ENCODE peak calls at places on chromosomes 5 and 9, in nine cellular contexts. One of them, this sample, is unnamed.
A peak's percentile ranks its signal among the peaks of the same experiment; 100 is the strongest.

GRCh38 chr9:135805422-135806022 is 101.8 kb downstream of the CAMSAP1 start:
- DNase-seq in activated CD8-positive, alpha-beta memory T cell treated with anti-CD3 and anti-CD28 coated beads for 1 hour: no peak
- DNase-seq in AG20443: no peak
- DNase-seq in AML-193: no peak
- DNase-seq in lung microvascular endothelial cell: no peak
- DNase-seq in stimulated activated CD4-positive, alpha-beta T cell treated with anti-CD3 and anti-CD28 coated beads, Interleukin-12 subunit alpha, Interleukin-12 subunit beta, amount 100 ng/mL, for 24 hours: no peak
- DNase-seq in activated CD4-positive, alpha-beta T cell treated with anti-CD3 and anti-CD28 coated beads, Interleukin-2, amount 10 ng/mL, durations not matched to agents 7 days and 5 days: no peak
- DNase-seq in tibial nerve: no peak
- DNase-seq in MV-4-11: peak; percentile 6
- DNase-seq in this sample: no peak

GRCh38 chr5:164504141-164504772 is 998.8 kb downstream of the MAT2B start:
- DNase-seq in activated CD4-positive, alpha-beta T cell treated with anti-CD3 and anti-CD28 coated beads, Interleukin-2, amount 10 ng/mL, durations not matched to agents 7 days and 5 days: peak; percentile 35
- DNase-seq in MV-4-11: peak; percentile 49
- DNase-seq in AML-193: peak; percentile 53
- DNase-seq in lung microvascular endothelial cell: peak; percentile 75
- DNase-seq in stimulated activated CD4-positive, alpha-beta T cell treated with anti-CD3 and anti-CD28 coated beads, Interleukin-12 subunit alpha, Interleukin-12 subunit beta, amount 100 ng/mL, for 24 hours: no peak
- DNase-seq in AG20443: peak; percentile 57
- DNase-seq in activated CD8-positive, alpha-beta memory T cell treated with anti-CD3 and anti-CD28 coated beads for 1 hour: no peak
- DNase-seq in tibial nerve: peak; percentile 61
- DNase-seq in this sample: no peak

GRCh38 chr9:128771094-128771721 is 519 bp downstream of the ZER1 start:
- DNase-seq in activated CD8-positive, alpha-beta memory T cell treated with anti-CD3 and anti-CD28 coated beads for 1 hour: no peak
- DNase-seq in AML-193: peak; percentile 3
- DNase-seq in AG20443: no peak
- DNase-seq in tibial nerve: no peak
- DNase-seq in stimulated activated CD4-positive, alpha-beta T cell treated with anti-CD3 and anti-CD28 coated beads, Interleukin-12 subunit alpha, Interleukin-12 subunit beta, amount 100 ng/mL, for 24 hours: no peak
- DNase-seq in MV-4-11: no peak
- DNase-seq in lung microvascular endothelial cell: peak; percentile 47
- DNase-seq in activated CD4-positive, alpha-beta T cell treated with anti-CD3 and anti-CD28 coated beads, Interleukin-2, amount 10 ng/mL, durations not matched to agents 7 days and 5 days: peak; percentile 33
- DNase-seq in this sample: no peak

GRCh38 chr9:70478963-70479641 is 64.6 kb upstream of the KLF9 start:
- DNase-seq in AML-193: no peak
- DNase-seq in lung microvascular endothelial cell: peak; percentile 29
- DNase-seq in stimulated activated CD4-positive, alpha-beta T cell treated with anti-CD3 and anti-CD28 coated beads, Interleukin-12 subunit alpha, Interleukin-12 subunit beta, amount 100 ng/mL, for 24 hours: no peak
- DNase-seq in MV-4-11: no peak
- DNase-seq in tibial nerve: peak; percentile 69
- DNase-seq in activated CD8-positive, alpha-beta memory T cell treated with anti-CD3 and anti-CD28 coated beads for 1 hour: no peak
- DNase-seq in activated CD4-positive, alpha-beta T cell treated with anti-CD3 and anti-CD28 coated beads, Interleukin-2, amount 10 ng/mL, durations not matched to agents 7 days and 5 days: no peak
- DNase-seq in AG20443: no peak
- DNase-seq in this sample: no peak

GRCh38 chr5:147098233-147098790 is 136.5 kb upstream of the STK32A start:
- DNase-seq in tibial nerve: peak; percentile 31
- DNase-seq in AG20443: peak; percentile 48
- DNase-seq in AML-193: peak; percentile 6
- DNase-seq in lung microvascular endothelial cell: peak; percentile 49
- DNase-seq in MV-4-11: peak; percentile 25
- DNase-seq in activated CD4-positive, alpha-beta T cell treated with anti-CD3 and anti-CD28 coated beads, Interleukin-2, amount 10 ng/mL, durations not matched to agents 7 days and 5 days: peak; percentile 19
- DNase-seq in stimulated activated CD4-positive, alpha-beta T cell treated with anti-CD3 and anti-CD28 coated beads, Interleukin-12 subunit alpha, Interleukin-12 subunit beta, amount 100 ng/mL, for 24 hours: no peak
- DNase-seq in activated CD8-positive, alpha-beta memory T cell treated with anti-CD3 and anti-CD28 coated beads for 1 hour: no peak
- DNase-seq in this sample: no peak

GRCh38 chr9:95504053-95504963 is 12.5 kb downstream of the PTCH1 start:
- DNase-seq in stimulated activated CD4-positive, alpha-beta T cell treated with anti-CD3 and anti-CD28 coated beads, Interleukin-12 subunit alpha, Interleukin-12 subunit beta, amount 100 ng/mL, for 24 hours: no peak
- DNase-seq in AG20443: no peak
- DNase-seq in MV-4-11: peak; percentile 30
- DNase-seq in lung microvascular endothelial cell: no peak
- DNase-seq in tibial nerve: peak; percentile 59
- DNase-seq in activated CD8-positive, alpha-beta memory T cell treated with anti-CD3 and anti-CD28 coated beads for 1 hour: no peak
- DNase-seq in activated CD4-positive, alpha-beta T cell treated with anti-CD3 and anti-CD28 coated beads, Interleukin-2, amount 10 ng/mL, durations not matched to agents 7 days and 5 days: no peak
- DNase-seq in AML-193: peak; percentile 9
- DNase-seq in this sample: no peak

GRCh38 chr5:148125641-148126040 is 42.7 kb upstream of the SPINK14 start:
- DNase-seq in lung microvascular endothelial cell: peak; percentile 7
- DNase-seq in AML-193: no peak
- DNase-seq in AG20443: peak; percentile 13
- DNase-seq in activated CD4-positive, alpha-beta T cell treated with anti-CD3 and anti-CD28 coated beads, Interleukin-2, amount 10 ng/mL, durations not matched to agents 7 days and 5 days: no peak
- DNase-seq in stimulated activated CD4-positive, alpha-beta T cell treated with anti-CD3 and anti-CD28 coated beads, Interleukin-12 subunit alpha, Interleukin-12 subunit beta, amount 100 ng/mL, for 24 hours: no peak
- DNase-seq in activated CD8-positive, alpha-beta memory T cell treated with anti-CD3 and anti-CD28 coated beads for 1 hour: no peak
- DNase-seq in tibial nerve: no peak
- DNase-seq in MV-4-11: no peak
- DNase-seq in this sample: no peak

GRCh38 chr5:15533124-15533893 is 33.3 kb downstream of the FBXL7 start:
- DNase-seq in activated CD4-positive, alpha-beta T cell treated with anti-CD3 and anti-CD28 coated beads, Interleukin-2, amount 10 ng/mL, durations not matched to agents 7 days and 5 days: no peak
- DNase-seq in AG20443: peak; percentile 64
- DNase-seq in AML-193: no peak
- DNase-seq in lung microvascular endothelial cell: peak; percentile 38
- DNase-seq in stimulated activated CD4-positive, alpha-beta T cell treated with anti-CD3 and anti-CD28 coated beads, Interleukin-12 subunit alpha, Interleukin-12 subunit beta, amount 100 ng/mL, for 24 hours: no peak
- DNase-seq in tibial nerve: no peak
- DNase-seq in MV-4-11: no peak
- DNase-seq in activated CD8-positive, alpha-beta memory T cell treated with anti-CD3 and anti-CD28 coated beads for 1 hour: no peak
- DNase-seq in this sample: no peak

GRCh38 chr9:114141553-114142548 is 13.5 kb upstream of the COL27A1 start:
- DNase-seq in AG20443: no peak
- DNase-seq in MV-4-11: no peak
- DNase-seq in activated CD8-positive, alpha-beta memory T cell treated with anti-CD3 and anti-CD28 coated beads for 1 hour: no peak
- DNase-seq in tibial nerve: peak; percentile 51
- DNase-seq in activated CD4-positive, alpha-beta T cell treated with anti-CD3 and anti-CD28 coated beads, Interleukin-2, amount 10 ng/mL, durations not matched to agents 7 days and 5 days: no peak
- DNase-seq in stimulated activated CD4-positive, alpha-beta T cell treated with anti-CD3 and anti-CD28 coated beads, Interleukin-12 subunit alpha, Interleukin-12 subunit beta, amount 100 ng/mL, for 24 hours: no peak
- DNase-seq in AML-193: no peak
- DNase-seq in lung microvascular endothelial cell: no peak
- DNase-seq in this sample: no peak

GRCh38 chr9:37471942-37472679 is 6.9 kb upstream of the ZBTB5 start:
- DNase-seq in activated CD8-positive, alpha-beta memory T cell treated with anti-CD3 and anti-CD28 coated beads for 1 hour: no peak
- DNase-seq in activated CD4-positive, alpha-beta T cell treated with anti-CD3 and anti-CD28 coated beads, Interleukin-2, amount 10 ng/mL, durations not matched to agents 7 days and 5 days: no peak
- DNase-seq in AML-193: no peak
- DNase-seq in tibial nerve: peak; percentile 13
- DNase-seq in stimulated activated CD4-positive, alpha-beta T cell treated with anti-CD3 and anti-CD28 coated beads, Interleukin-12 subunit alpha, Interleukin-12 subunit beta, amount 100 ng/mL, for 24 hours: no peak
- DNase-seq in lung microvascular endothelial cell: peak; percentile 90
- DNase-seq in MV-4-11: no peak
- DNase-seq in AG20443: peak; percentile 74
- DNase-seq in this sample: no peak

GRCh38 chr9:20262611-20263010 is 359.7 kb downstream of the MLLT3 start:
- DNase-seq in activated CD4-positive, alpha-beta T cell treated with anti-CD3 and anti-CD28 coated beads, Interleukin-2, amount 10 ng/mL, durations not matched to agents 7 days and 5 days: no peak
- DNase-seq in activated CD8-positive, alpha-beta memory T cell treated with anti-CD3 and anti-CD28 coated beads for 1 hour: no peak
- DNase-seq in MV-4-11: no peak
- DNase-seq in stimulated activated CD4-positive, alpha-beta T cell treated with anti-CD3 and anti-CD28 coated beads, Interleukin-12 subunit alpha, Interleukin-12 subunit beta, amount 100 ng/mL, for 24 hours: no peak
- DNase-seq in AML-193: no peak
- DNase-seq in tibial nerve: no peak
- DNase-seq in AG20443: no peak
- DNase-seq in lung microvascular endothelial cell: no peak
- DNase-seq in this sample: no peak

GRCh38 chr5:76615759-76616158 is 7.4 kb downstream of the F2RL2 start:
- DNase-seq in activated CD4-positive, alpha-beta T cell treated with anti-CD3 and anti-CD28 coated beads, Interleukin-2, amount 10 ng/mL, durations not matched to agents 7 days and 5 days: no peak
- DNase-seq in AML-193: no peak
- DNase-seq in lung microvascular endothelial cell: no peak
- DNase-seq in AG20443: no peak
- DNase-seq in tibial nerve: no peak
- DNase-seq in stimulated activated CD4-positive, alpha-beta T cell treated with anti-CD3 and anti-CD28 coated beads, Interleukin-12 subunit alpha, Interleukin-12 subunit beta, amount 100 ng/mL, for 24 hours: no peak
- DNase-seq in activated CD8-positive, alpha-beta memory T cell treated with anti-CD3 and anti-CD28 coated beads for 1 hour: no peak
- DNase-seq in MV-4-11: no peak
- DNase-seq in this sample: no peak

GRCh38 chr5:110333384-110333783 is 393.1 kb downstream of the TMEM232 start:
- DNase-seq in lung microvascular endothelial cell: peak; percentile 1
- DNase-seq in MV-4-11: no peak
- DNase-seq in tibial nerve: no peak
- DNase-seq in activated CD8-positive, alpha-beta memory T cell treated with anti-CD3 and anti-CD28 coated beads for 1 hour: no peak
- DNase-seq in AML-193: no peak
- DNase-seq in stimulated activated CD4-positive, alpha-beta T cell treated with anti-CD3 and anti-CD28 coated beads, Interleukin-12 subunit alpha, Interleukin-12 subunit beta, amount 100 ng/mL, for 24 hours: no peak
- DNase-seq in activated CD4-positive, alpha-beta T cell treated with anti-CD3 and anti-CD28 coated beads, Interleukin-2, amount 10 ng/mL, durations not matched to agents 7 days and 5 days: no peak
- DNase-seq in AG20443: no peak
- DNase-seq in this sample: no peak

GRCh38 chr5:67855523-67855922 is 360.0 kb upstream of the PIK3R1 start:
- DNase-seq in tibial nerve: no peak
- DNase-seq in AML-193: no peak
- DNase-seq in stimulated activated CD4-positive, alpha-beta T cell treated with anti-CD3 and anti-CD28 coated beads, Interleukin-12 subunit alpha, Interleukin-12 subunit beta, amount 100 ng/mL, for 24 hours: no peak
- DNase-seq in lung microvascular endothelial cell: no peak
- DNase-seq in MV-4-11: no peak
- DNase-seq in AG20443: no peak
- DNase-seq in activated CD8-positive, alpha-beta memory T cell treated with anti-CD3 and anti-CD28 coated beads for 1 hour: no peak
- DNase-seq in activated CD4-positive, alpha-beta T cell treated with anti-CD3 and anti-CD28 coated beads, Interleukin-2, amount 10 ng/mL, durations not matched to agents 7 days and 5 days: no peak
- DNase-seq in this sample: no peak

GRCh38 chr5:169433221-169433651 is 132.3 kb upstream of the SLIT3 start:
- DNase-seq in stimulated activated CD4-positive, alpha-beta T cell treated with anti-CD3 and anti-CD28 coated beads, Interleukin-12 subunit alpha, Interleukin-12 subunit beta, amount 100 ng/mL, for 24 hours: no peak
- DNase-seq in AG20443: peak; percentile 82
- DNase-seq in MV-4-11: no peak
- DNase-seq in activated CD4-positive, alpha-beta T cell treated with anti-CD3 and anti-CD28 coated beads, Interleukin-2, amount 10 ng/mL, durations not matched to agents 7 days and 5 days: no peak
- DNase-seq in tibial nerve: no peak
- DNase-seq in lung microvascular endothelial cell: no peak
- DNase-seq in activated CD8-positive, alpha-beta memory T cell treated with anti-CD3 and anti-CD28 coated beads for 1 hour: no peak
- DNase-seq in AML-193: no peak
- DNase-seq in this sample: no peak

GRCh38 chr5:132489871-132490483 is 596 bp downstream of the IRF1 start:
- DNase-seq in AML-193: peak; percentile 42
- DNase-seq in AG20443: peak; percentile 87
- DNase-seq in tibial nerve: peak; percentile 30
- DNase-seq in activated CD8-positive, alpha-beta memory T cell treated with anti-CD3 and anti-CD28 coated beads for 1 hour: peak; percentile 42
- DNase-seq in lung microvascular endothelial cell: peak; percentile 62
- DNase-seq in stimulated activated CD4-positive, alpha-beta T cell treated with anti-CD3 and anti-CD28 coated beads, Interleukin-12 subunit alpha, Interleukin-12 subunit beta, amount 100 ng/mL, for 24 hours: no peak
- DNase-seq in MV-4-11: no peak
- DNase-seq in activated CD4-positive, alpha-beta T cell treated with anti-CD3 and anti-CD28 coated beads, Interleukin-2, amount 10 ng/mL, durations not matched to agents 7 days and 5 days: peak; percentile 57
- DNase-seq in this sample: no peak

GRCh38 chr5:142841511-142842255 is 71.5 kb downstream of the ARHGAP26 start:
- DNase-seq in tibial nerve: peak; percentile 47
- DNase-seq in stimulated activated CD4-positive, alpha-beta T cell treated with anti-CD3 and anti-CD28 coated beads, Interleukin-12 subunit alpha, Interleukin-12 subunit beta, amount 100 ng/mL, for 24 hours: no peak
- DNase-seq in MV-4-11: no peak
- DNase-seq in lung microvascular endothelial cell: peak; percentile 61
- DNase-seq in AG20443: peak; percentile 74
- DNase-seq in activated CD8-positive, alpha-beta memory T cell treated with anti-CD3 and anti-CD28 coated beads for 1 hour: no peak
- DNase-seq in AML-193: no peak
- DNase-seq in activated CD4-positive, alpha-beta T cell treated with anti-CD3 and anti-CD28 coated beads, Interleukin-2, amount 10 ng/mL, durations not matched to agents 7 days and 5 days: no peak
- DNase-seq in this sample: no peak

GRCh38 chr5:150836703-150837102 is 9.6 kb upstream of the IRGM start:
- DNase-seq in activated CD4-positive, alpha-beta T cell treated with anti-CD3 and anti-CD28 coated beads, Interleukin-2, amount 10 ng/mL, durations not matched to agents 7 days and 5 days: no peak
- DNase-seq in stimulated activated CD4-positive, alpha-beta T cell treated with anti-CD3 and anti-CD28 coated beads, Interleukin-12 subunit alpha, Interleukin-12 subunit beta, amount 100 ng/mL, for 24 hours: no peak
- DNase-seq in tibial nerve: no peak
- DNase-seq in lung microvascular endothelial cell: no peak
- DNase-seq in AML-193: no peak
- DNase-seq in activated CD8-positive, alpha-beta memory T cell treated with anti-CD3 and anti-CD28 coated beads for 1 hour: no peak
- DNase-seq in AG20443: no peak
- DNase-seq in MV-4-11: no peak
- DNase-seq in this sample: no peak

GRCh38 chr5:148939676-148940075 is 113.3 kb downstream of the ADRB2 start:
- DNase-seq in tibial nerve: no peak
- DNase-seq in activated CD4-positive, alpha-beta T cell treated with anti-CD3 and anti-CD28 coated beads, Interleukin-2, amount 10 ng/mL, durations not matched to agents 7 days and 5 days: no peak
- DNase-seq in AG20443: peak; percentile 35
- DNase-seq in AML-193: no peak
- DNase-seq in activated CD8-positive, alpha-beta memory T cell treated with anti-CD3 and anti-CD28 coated beads for 1 hour: no peak
- DNase-seq in stimulated activated CD4-positive, alpha-beta T cell treated with anti-CD3 and anti-CD28 coated beads, Interleukin-12 subunit alpha, Interleukin-12 subunit beta, amount 100 ng/mL, for 24 hours: no peak
- DNase-seq in lung microvascular endothelial cell: peak; percentile 72
- DNase-seq in MV-4-11: no peak
- DNase-seq in this sample: no peak

GRCh38 chr9:110069326-110070248 is 138.4 kb downstream of the C9orf152 start:
- DNase-seq in activated CD4-positive, alpha-beta T cell treated with anti-CD3 and anti-CD28 coated beads, Interleukin-2, amount 10 ng/mL, durations not matched to agents 7 days and 5 days: no peak
- DNase-seq in MV-4-11: no peak
- DNase-seq in activated CD8-positive, alpha-beta memory T cell treated with anti-CD3 and anti-CD28 coated beads for 1 hour: no peak
- DNase-seq in stimulated activated CD4-positive, alpha-beta T cell treated with anti-CD3 and anti-CD28 coated beads, Interleukin-12 subunit alpha, Interleukin-12 subunit beta, amount 100 ng/mL, for 24 hours: no peak
- DNase-seq in AML-193: no peak
- DNase-seq in lung microvascular endothelial cell: peak; percentile 95
- DNase-seq in tibial nerve: no peak
- DNase-seq in AG20443: peak; percentile 76
- DNase-seq in this sample: no peak

GRCh38 chr5:103505581-103506305 is 56.8 kb downstream of the NUDT12 start:
- DNase-seq in MV-4-11: peak; percentile 61
- DNase-seq in stimulated activated CD4-positive, alpha-beta T cell treated with anti-CD3 and anti-CD28 coated beads, Interleukin-12 subunit alpha, Interleukin-12 subunit beta, amount 100 ng/mL, for 24 hours: no peak
- DNase-seq in AML-193: no peak
- DNase-seq in AG20443: peak; percentile 70
- DNase-seq in lung microvascular endothelial cell: no peak
- DNase-seq in activated CD8-positive, alpha-beta memory T cell treated with anti-CD3 and anti-CD28 coated beads for 1 hour: no peak
- DNase-seq in activated CD4-positive, alpha-beta T cell treated with anti-CD3 and anti-CD28 coated beads, Interleukin-2, amount 10 ng/mL, durations not matched to agents 7 days and 5 days: no peak
- DNase-seq in tibial nerve: peak; percentile 12
- DNase-seq in this sample: no peak

GRCh38 chr9:4666042-4666699 is at the start of gene SPATA6L:
- DNase-seq in AML-193: no peak
- DNase-seq in AG20443: peak; percentile 76
- DNase-seq in activated CD4-positive, alpha-beta T cell treated with anti-CD3 and anti-CD28 coated beads, Interleukin-2, amount 10 ng/mL, durations not matched to agents 7 days and 5 days: peak; percentile 41
- DNase-seq in tibial nerve: no peak
- DNase-seq in stimulated activated CD4-positive, alpha-beta T cell treated with anti-CD3 and anti-CD28 coated beads, Interleukin-12 subunit alpha, Interleukin-12 subunit beta, amount 100 ng/mL, for 24 hours: peak; percentile 35
- DNase-seq in lung microvascular endothelial cell: peak; percentile 76
- DNase-seq in activated CD8-positive, alpha-beta memory T cell treated with anti-CD3 and anti-CD28 coated beads for 1 hour: peak; percentile 34
- DNase-seq in MV-4-11: no peak
- DNase-seq in this sample: peak; percentile 52

GRCh38 chr9:35195683-35196082 is 33.9 kb downstream of the UNC13B start:
- DNase-seq in MV-4-11: no peak
- DNase-seq in lung microvascular endothelial cell: peak; percentile 28
- DNase-seq in activated CD4-positive, alpha-beta T cell treated with anti-CD3 and anti-CD28 coated beads, Interleukin-2, amount 10 ng/mL, durations not matched to agents 7 days and 5 days: no peak
- DNase-seq in AG20443: peak; percentile 65
- DNase-seq in stimulated activated CD4-positive, alpha-beta T cell treated with anti-CD3 and anti-CD28 coated beads, Interleukin-12 subunit alpha, Interleukin-12 subunit beta, amount 100 ng/mL, for 24 hours: no peak
- DNase-seq in activated CD8-positive, alpha-beta memory T cell treated with anti-CD3 and anti-CD28 coated beads for 1 hour: no peak
- DNase-seq in tibial nerve: no peak
- DNase-seq in AML-193: no peak
- DNase-seq in this sample: no peak

GRCh38 chr9:117682955-117683710 is 21.1 kb upstream of the TLR4 start:
- DNase-seq in activated CD8-positive, alpha-beta memory T cell treated with anti-CD3 and anti-CD28 coated beads for 1 hour: no peak
- DNase-seq in tibial nerve: no peak
- DNase-seq in MV-4-11: no peak
- DNase-seq in stimulated activated CD4-positive, alpha-beta T cell treated with anti-CD3 and anti-CD28 coated beads, Interleukin-12 subunit alpha, Interleukin-12 subunit beta, amount 100 ng/mL, for 24 hours: no peak
- DNase-seq in activated CD4-positive, alpha-beta T cell treated with anti-CD3 and anti-CD28 coated beads, Interleukin-2, amount 10 ng/mL, durations not matched to agents 7 days and 5 days: no peak
- DNase-seq in AML-193: no peak
- DNase-seq in lung microvascular endothelial cell: peak; percentile 6
- DNase-seq in AG20443: peak; percentile 17
- DNase-seq in this sample: no peak

GRCh38 chr9:136342191-136343120 is 15.1 kb downstream of the GPSM1 start:
- DNase-seq in AML-193: no peak
- DNase-seq in MV-4-11: peak; percentile 50
- DNase-seq in tibial nerve: peak; percentile 80
- DNase-seq in lung microvascular endothelial cell: peak; percentile 81
- DNase-seq in activated CD8-positive, alpha-beta memory T cell treated with anti-CD3 and anti-CD28 coated beads for 1 hour: peak; percentile 39
- DNase-seq in stimulated activated CD4-positive, alpha-beta T cell treated with anti-CD3 and anti-CD28 coated beads, Interleukin-12 subunit alpha, Interleukin-12 subunit beta, amount 100 ng/mL, for 24 hours: peak; percentile 60
- DNase-seq in activated CD4-positive, alpha-beta T cell treated with anti-CD3 and anti-CD28 coated beads, Interleukin-2, amount 10 ng/mL, durations not matched to agents 7 days and 5 days: peak; percentile 61
- DNase-seq in AG20443: peak; percentile 82
- DNase-seq in this sample: no peak

GRCh38 chr5:96652769-96653455 is 9.3 kb upstream of the CAST start:
- DNase-seq in tibial nerve: no peak
- DNase-seq in lung microvascular endothelial cell: no peak
- DNase-seq in activated CD4-positive, alpha-beta T cell treated with anti-CD3 and anti-CD28 coated beads, Interleukin-2, amount 10 ng/mL, durations not matched to agents 7 days and 5 days: no peak
- DNase-seq in stimulated activated CD4-positive, alpha-beta T cell treated with anti-CD3 and anti-CD28 coated beads, Interleukin-12 subunit alpha, Interleukin-12 subunit beta, amount 100 ng/mL, for 24 hours: no peak
- DNase-seq in AML-193: no peak
- DNase-seq in AG20443: no peak
- DNase-seq in activated CD8-positive, alpha-beta memory T cell treated with anti-CD3 and anti-CD28 coated beads for 1 hour: no peak
- DNase-seq in MV-4-11: no peak
- DNase-seq in this sample: no peak

GRCh38 chr9:70574222-70574837 is 159.9 kb upstream of the KLF9 start:
- DNase-seq in activated CD4-positive, alpha-beta T cell treated with anti-CD3 and anti-CD28 coated beads, Interleukin-2, amount 10 ng/mL, durations not matched to agents 7 days and 5 days: no peak
- DNase-seq in activated CD8-positive, alpha-beta memory T cell treated with anti-CD3 and anti-CD28 coated beads for 1 hour: no peak
- DNase-seq in lung microvascular endothelial cell: peak; percentile 36
- DNase-seq in MV-4-11: no peak
- DNase-seq in tibial nerve: peak; percentile 66
- DNase-seq in AG20443: peak; percentile 69
- DNase-seq in AML-193: no peak
- DNase-seq in stimulated activated CD4-positive, alpha-beta T cell treated with anti-CD3 and anti-CD28 coated beads, Interleukin-12 subunit alpha, Interleukin-12 subunit beta, amount 100 ng/mL, for 24 hours: no peak
- DNase-seq in this sample: no peak

GRCh38 chr5:30846171-30846570 is 347.3 kb upstream of the CDH6 start:
- DNase-seq in MV-4-11: no peak
- DNase-seq in AML-193: no peak
- DNase-seq in tibial nerve: no peak
- DNase-seq in activated CD4-positive, alpha-beta T cell treated with anti-CD3 and anti-CD28 coated beads, Interleukin-2, amount 10 ng/mL, durations not matched to agents 7 days and 5 days: no peak
- DNase-seq in activated CD8-positive, alpha-beta memory T cell treated with anti-CD3 and anti-CD28 coated beads for 1 hour: no peak
- DNase-seq in stimulated activated CD4-positive, alpha-beta T cell treated with anti-CD3 and anti-CD28 coated beads, Interleukin-12 subunit alpha, Interleukin-12 subunit beta, amount 100 ng/mL, for 24 hours: no peak
- DNase-seq in lung microvascular endothelial cell: no peak
- DNase-seq in AG20443: no peak
- DNase-seq in this sample: no peak

GRCh38 chr5:160213537-160213936 is 15.8 kb upstream of the FABP6 start:
- DNase-seq in AG20443: peak; percentile 39
- DNase-seq in lung microvascular endothelial cell: peak; percentile 18
- DNase-seq in activated CD4-positive, alpha-beta T cell treated with anti-CD3 and anti-CD28 coated beads, Interleukin-2, amount 10 ng/mL, durations not matched to agents 7 days and 5 days: no peak
- DNase-seq in stimulated activated CD4-positive, alpha-beta T cell treated with anti-CD3 and anti-CD28 coated beads, Interleukin-12 subunit alpha, Interleukin-12 subunit beta, amount 100 ng/mL, for 24 hours: no peak
- DNase-seq in activated CD8-positive, alpha-beta memory T cell treated with anti-CD3 and anti-CD28 coated beads for 1 hour: no peak
- DNase-seq in tibial nerve: no peak
- DNase-seq in MV-4-11: no peak
- DNase-seq in AML-193: no peak
- DNase-seq in this sample: no peak

GRCh38 chr9:135087489-135087791 is at the start of gene OLFM1:
- DNase-seq in activated CD4-positive, alpha-beta T cell treated with anti-CD3 and anti-CD28 coated beads, Interleukin-2, amount 10 ng/mL, durations not matched to agents 7 days and 5 days: peak; percentile 32
- DNase-seq in AML-193: no peak
- DNase-seq in tibial nerve: peak; percentile 56
- DNase-seq in MV-4-11: no peak
- DNase-seq in lung microvascular endothelial cell: peak; percentile 64
- DNase-seq in stimulated activated CD4-positive, alpha-beta T cell treated with anti-CD3 and anti-CD28 coated beads, Interleukin-12 subunit alpha, Interleukin-12 subunit beta, amount 100 ng/mL, for 24 hours: peak; percentile 41
- DNase-seq in activated CD8-positive, alpha-beta memory T cell treated with anti-CD3 and anti-CD28 coated beads for 1 hour: no peak
- DNase-seq in AG20443: peak; percentile 91
- DNase-seq in this sample: no peak

GRCh38 chr5:10454591-10455272 is 13.1 kb downstream of the ROPN1L start:
- DNase-seq in lung microvascular endothelial cell: peak; percentile 47
- DNase-seq in stimulated activated CD4-positive, alpha-beta T cell treated with anti-CD3 and anti-CD28 coated beads, Interleukin-12 subunit alpha, Interleukin-12 subunit beta, amount 100 ng/mL, for 24 hours: no peak
- DNase-seq in AG20443: peak; percentile 78
- DNase-seq in tibial nerve: peak; percentile 58
- DNase-seq in activated CD4-positive, alpha-beta T cell treated with anti-CD3 and anti-CD28 coated beads, Interleukin-2, amount 10 ng/mL, durations not matched to agents 7 days and 5 days: no peak
- DNase-seq in activated CD8-positive, alpha-beta memory T cell treated with anti-CD3 and anti-CD28 coated beads for 1 hour: no peak
- DNase-seq in AML-193: no peak
- DNase-seq in MV-4-11: no peak
- DNase-seq in this sample: no peak